ENCODE peak calls at places on chromosomes 5 and 9, in five cellular contexts. T is right atrium auricular region, Y is psoas muscle, A is fibroblast of lung, C is neural progenitor cell. M is an unnamed sample.

GRCh38 chr9:4678679-4679267 is 596 bp upstream of the CDC37L1 start:
- DNase-seq in Y (no peak), T (no peak), C (no peak), A (peak), M (peak)

GRCh38 chr5:146962801-146963355 is 84.3 kb upstream of the PPP2R2B start:
- DNase-seq in C (no peak), T (no peak), A (peak), Y (no peak), M (no peak)

GRCh38 chr9:72169185-72169584 is 19.9 kb downstream of the GDA start:
- DNase-seq in A (no peak), Y (no peak), C (no peak), T (no peak), M (no peak)

GRCh38 chr5:104053057-104053666 is 490.6 kb upstream of the NUDT12 start:
- DNase-seq in Y (no peak), C (no peak), A (no peak), T (no peak), M (no peak)

GRCh38 chr5:154829181-154829588 is 21.2 kb downstream of the FAXDC2 start:
- DNase-seq in C (no peak), A (no peak), Y (no peak), T (no peak), M (no peak)

GRCh38 chr9:87687207-87687606 is 38.7 kb upstream of the CTSL start:
- DNase-seq in C (no peak), A (no peak), Y (no peak), T (no peak), M (no peak)

GRCh38 chr5:95572016-95572415 is 17.1 kb downstream of the ARSK start:
- DNase-seq in C (no peak), A (no peak), Y (no peak), T (no peak), M (no peak)

GRCh38 chr9:2024888-2025781 is 10.0 kb downstream of the SMARCA2 start:
- DNase-seq in C (no peak), T (no peak), A (no peak), Y (no peak), M (no peak)

GRCh38 chr9:103078581-103078980 is 83.4 kb downstream of the CYLC2 start:
- DNase-seq in C (no peak), A (no peak), Y (no peak), T (no peak), M (no peak)

GRCh38 chr9:4849364-4849763 is 56.6 kb downstream of the RCL1 start:
- DNase-seq in Y (no peak), T (no peak), A (no peak), C (no peak), M (no peak)

GRCh38 chr9:128096614-128097013 is 28.6 kb downstream of the SLC25A25 start:
- DNase-seq in T (no peak), C (peak), A (no peak), Y (no peak), M (no peak)

GRCh38 chr5:170644501-170644900 is 139.0 kb upstream of the GABRP start:
- DNase-seq in C (no peak), A (no peak), T (no peak), Y (no peak), M (no peak)

DNA sequence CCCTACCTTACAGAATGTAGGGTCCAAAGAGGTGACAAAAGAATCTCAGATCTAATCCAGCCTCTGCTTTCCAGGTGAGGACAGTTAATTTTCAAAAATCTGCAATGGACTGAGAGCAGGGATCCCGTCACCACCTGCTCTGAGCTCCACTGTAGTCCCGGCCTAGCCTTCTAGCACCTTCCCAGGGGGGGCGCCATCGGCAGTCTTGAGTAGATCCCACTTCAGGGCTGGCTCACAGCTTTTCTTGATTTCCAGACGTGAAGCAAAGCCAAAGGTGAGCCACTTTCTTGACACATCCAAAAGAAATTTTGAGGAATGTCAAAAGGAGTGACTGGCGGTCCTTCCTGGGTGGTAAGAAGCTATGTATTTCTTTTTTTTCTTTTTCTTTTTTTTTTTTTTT is 114.1 kb downstream of the SYK start:
- DNase-seq in A (peak), T (no peak), C (peak), Y (no peak), M (peak)
- TF ChIP-seq CTCF in A (peak), T (no peak), C (peak), Y (no peak), M (peak)

GRCh38 chr9:121281614-121282291 is 13.8 kb downstream of the GSN start:
- DNase-seq in A (peak), Y (peak), C (no peak), T (peak), M (no peak)
- H3K4me3 ChIP-seq in A (no peak), Y (no peak), C (no peak), T (no peak), M (no peak)

GRCh38 chr9:37923121-37923795 is 19.3 kb upstream of the SLC25A51 start:
- DNase-seq in A (no peak), Y (no peak), T (no peak), C (no peak), M (no peak)

GRCh38 chr9:37921168-37921510 is 17.2 kb upstream of the SLC25A51 start:
- DNase-seq in T (no peak), A (no peak), Y (no peak), C (no peak), M (no peak)

GRCh38 chr9:37922391-37923120 is 18.6 kb upstream of the SLC25A51 start:
- DNase-seq in A (no peak), C (no peak), Y (no peak), T (no peak), M (no peak)

GRCh38 chr9:37920471-37921167 is 16.7 kb upstream of the SLC25A51 start:
- DNase-seq in T (no peak), C (peak), A (no peak), Y (no peak), M (peak)

DNA sequence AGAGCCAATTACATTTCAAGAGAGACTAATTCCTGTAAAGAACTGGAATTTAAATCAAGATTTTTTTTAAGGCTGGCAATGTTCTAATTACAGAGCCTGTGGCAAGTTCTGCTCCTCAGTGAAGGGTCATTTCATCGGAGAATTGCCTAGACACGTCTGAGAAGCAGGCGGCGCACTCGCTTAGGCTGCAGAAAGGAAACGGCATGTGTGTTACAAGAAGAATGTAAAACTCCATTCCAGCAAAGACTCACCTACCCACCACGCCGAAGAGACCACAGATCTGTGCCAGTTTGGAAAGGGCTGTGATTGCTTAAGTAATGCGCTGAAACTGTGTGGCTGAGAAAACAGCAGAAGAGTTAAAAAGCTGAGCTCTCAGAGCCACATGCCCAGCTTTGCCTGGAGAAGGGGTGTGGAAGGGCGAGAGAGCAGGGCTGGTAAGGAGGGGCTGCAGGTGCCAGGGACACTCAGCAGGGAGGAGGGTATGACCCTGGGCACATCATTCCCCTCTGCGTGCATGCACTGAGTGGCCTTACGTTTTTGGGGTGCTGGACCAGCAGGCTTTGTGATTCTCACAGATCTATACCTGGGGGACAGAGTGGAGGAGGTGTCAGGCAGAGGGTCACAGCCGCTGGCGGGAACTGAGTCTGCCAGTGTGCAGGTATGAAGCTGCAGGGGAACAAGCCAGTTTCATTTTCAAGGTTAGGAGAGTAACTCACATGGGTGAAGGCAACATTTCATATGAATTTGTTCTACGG is 17.8 kb upstream of the SLC25A51 start:
- DNase-seq in A (no peak), C (no peak), T (no peak), Y (no peak), M (no peak)
- TF ChIP-seq CTCF in A (no peak), C (no peak), T (peak), Y (no peak), M (no peak)

GRCh38 chr5:10567181-10567591 is 3.3 kb downstream of the ANKRD33B start:
- DNase-seq in Y (no peak), A (no peak), T (peak), C (no peak), M (peak)
- H3K4me3 ChIP-seq in Y (peak), A (peak), T (no peak), C (no peak), M (peak)

DNA sequence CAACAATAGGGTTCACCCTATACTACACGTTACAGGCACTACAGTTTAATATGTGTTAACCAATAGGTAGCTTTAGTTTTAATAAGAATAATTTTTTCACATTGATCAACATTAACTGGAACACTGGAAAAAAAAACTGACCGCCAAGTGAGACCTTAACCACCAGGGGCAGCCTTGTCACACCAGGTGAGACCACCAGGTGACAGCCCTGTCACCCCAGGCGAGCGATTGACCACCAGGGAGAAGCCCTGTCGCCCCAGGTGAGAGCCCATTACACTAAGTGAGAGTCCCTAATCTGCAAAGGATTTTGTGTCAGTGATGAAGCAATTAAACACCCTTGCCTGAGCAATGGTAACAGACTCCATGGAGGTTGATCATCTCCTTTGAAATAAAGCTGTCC is 75.4 kb upstream of the SYK start:
- DNase-seq in A (no peak), C (peak), Y (no peak), T (no peak), M (peak)
- TF ChIP-seq CTCF in A (no peak), C (peak), Y (no peak), T (no peak), M (no peak)

DNA sequence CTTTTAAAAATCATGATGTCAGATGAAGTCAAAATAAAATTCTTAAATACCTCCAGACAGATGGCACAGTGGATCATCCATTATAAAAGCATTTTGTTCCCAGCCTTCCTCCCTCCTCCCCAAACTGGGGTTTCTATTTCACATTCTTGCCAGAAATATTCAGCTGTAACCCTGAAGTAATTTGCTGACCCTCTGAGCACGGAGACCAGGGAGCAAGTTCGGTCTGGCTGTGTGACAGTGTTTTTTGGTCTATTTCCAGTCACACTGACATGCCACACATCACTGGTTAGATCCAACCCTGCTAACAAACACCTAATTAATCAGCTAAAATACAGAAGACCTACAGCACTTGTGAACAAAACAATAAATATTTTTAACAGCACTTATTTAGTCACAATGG is 126.2 kb upstream of the DMRT1 start:
- DNase-seq in Y (no peak), T (no peak), C (no peak), A (peak), M (no peak)
- H3K4me3 ChIP-seq in Y (peak), T (no peak), C (no peak), A (no peak), M (no peak)

DNA sequence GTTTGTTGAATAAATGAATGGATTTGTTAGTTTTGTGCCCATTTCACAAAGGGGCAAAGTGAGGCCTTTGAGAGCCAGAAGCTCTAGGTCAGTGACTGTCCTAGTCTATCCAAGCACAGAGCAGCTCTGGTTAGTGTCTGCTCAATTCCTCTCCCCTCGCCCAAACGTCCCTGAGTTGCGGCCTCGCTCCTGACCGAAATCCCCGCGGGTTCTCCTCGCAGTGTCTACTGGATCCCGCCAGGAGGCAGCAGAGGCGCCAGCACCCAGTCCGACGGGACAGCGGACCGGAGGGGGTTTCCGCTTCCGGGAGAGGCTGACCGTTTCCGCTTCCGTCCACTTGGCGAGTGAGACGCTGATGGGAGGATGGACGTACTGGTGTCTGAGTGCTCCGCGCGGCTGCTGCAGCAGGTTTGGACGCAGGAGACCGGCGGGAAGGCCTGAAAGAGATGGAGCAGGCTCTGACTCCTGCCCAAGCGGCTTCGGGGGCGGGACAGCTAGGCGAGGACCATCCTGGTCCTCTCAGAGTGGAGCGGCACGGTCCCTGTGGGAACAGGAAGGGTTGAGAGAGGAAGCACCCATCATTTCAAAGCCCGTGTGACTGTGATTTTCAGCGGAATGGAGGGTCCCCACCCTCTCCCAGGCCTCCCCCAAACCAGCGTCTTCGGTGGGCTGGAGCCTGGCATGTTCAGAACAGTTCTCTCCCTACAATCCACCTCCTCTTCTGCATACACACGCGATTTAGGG is at the start of gene RARS1:
- DNase-seq in Y (peak), A (peak), C (peak), T (peak), M (peak)
- TF ChIP-seq CTCF in Y (peak), A (peak), C (peak), T (peak), M (peak)

GRCh38 chr9:133460405-133461175 is 812 bp downstream of the CACFD1 start:
- DNase-seq in T (peak), A (peak), C (peak), Y (no peak), M (peak)

GRCh38 chr9:133457233-133457632 is 2.5 kb upstream of the CACFD1 start:
- DNase-seq in T (no peak), C (no peak), A (no peak), Y (no peak), M (no peak)

GRCh38 chr9:133457748-133458147 is 2.0 kb upstream of the CACFD1 start:
- DNase-seq in T (no peak), A (no peak), Y (no peak), C (no peak), M (no peak)

GRCh38 chr9:133459476-133460404 is at the start of gene CACFD1:
- DNase-seq in Y (peak), C (peak), T (peak), A (peak), M (peak)

GRCh38 chr9:133458643-133459312 is 1.0 kb upstream of the CACFD1 start:
- DNase-seq in A (no peak), T (no peak), C (peak), Y (no peak), M (no peak)
- H3K4me3 ChIP-seq in A (peak), T (peak), C (peak), Y (peak), M (peak)

M was measured in GM12865.